ENCODE peak calls at places on chromosomes 6 and 20, in six cellular contexts. W is endodermal cell, M is GM23248, O is tibial artery, H is HCT116, P is iPS DF 6.9. Z is an unnamed sample.

GRCh38 chr6:34513628-34514027 is 42.5 kb downstream of the SPDEF start:
- DNase-seq in O (no peak), H (no peak), P (no peak), W (peak; percentile 85), M (no peak), Z (no peak)

GRCh38 chr6:132007474-132008190 is 56.5 kb upstream of the CCN2 start:
- DNase-seq in W (no peak), P (no peak), M (peak; percentile 84), H (no peak), O (no peak), Z (peak; percentile 32)

GRCh38 chr20:50193169-50193850 is 2.7 kb downstream of the CEBPB start:
- DNase-seq in M (peak; percentile 79), P (no peak), O (no peak), W (peak; percentile 69), H (no peak), Z (peak; percentile 73)

GRCh38 chr20:38725959-38726848 is 1.9 kb downstream of the SLC32A1 start:
- DNase-seq in H (no peak), O (no peak), P (no peak), W (peak; percentile 97), M (no peak), Z (peak; percentile 66)

GRCh38 chr20:50399003-50399916 is 110.9 kb upstream of the PTPN1 start:
- DNase-seq in M (peak; percentile 79), P (no peak), W (no peak), H (no peak), O (peak; percentile 88), Z (peak; percentile 22)

GRCh38 chr20:4905612-4906011 is 95.7 kb downstream of the SLC23A2 start:
- DNase-seq in W (no peak), O (no peak), H (no peak), M (no peak), P (no peak), Z (no peak)

GRCh38 chr6:85483861-85484260 is 34.0 kb downstream of the NT5E start:
- DNase-seq in H (no peak), M (no peak), O (no peak), W (peak; percentile 10), P (no peak), Z (no peak)

GRCh38 chr6:85751374-85752055 is 108.8 kb upstream of the SYNCRIP start:
- DNase-seq in M (no peak), O (no peak), H (no peak), W (no peak), P (no peak), Z (no peak)

GRCh38 chr6:35419431-35419830 is 32.7 kb upstream of the FANCE start:
- DNase-seq in O (no peak), P (no peak), W (peak; percentile 54), M (peak; percentile 40), H (no peak), Z (no peak)

DNA sequence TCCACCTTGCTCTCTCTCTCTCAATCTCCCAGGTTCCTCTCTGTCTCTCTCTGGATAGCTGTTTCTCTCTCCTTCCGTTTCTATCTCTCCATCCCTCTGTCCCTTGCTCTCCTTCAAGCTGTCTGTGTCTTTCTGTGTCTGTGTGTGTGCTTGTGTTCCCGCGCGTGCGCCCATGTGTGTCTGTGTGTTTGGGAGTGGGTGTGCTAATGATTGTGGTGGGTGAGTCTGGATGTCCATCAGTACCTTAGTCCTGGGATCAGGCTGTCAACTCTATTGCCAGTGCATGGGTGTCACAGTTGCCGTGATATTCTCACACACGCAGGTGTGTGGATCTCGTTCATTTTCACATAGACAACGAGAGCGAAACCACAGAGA is 1380.6 kb upstream of the DEFB115 start:
- DNase-seq in H (no peak), M (no peak), W (peak; percentile 40), O (no peak), P (no peak), Z (no peak)
- H3K9me3 ChIP-seq in H (peaks cover 7% of the 10 kb centered on the region), M (no peaks in the 10 kb centered on the region), W (peaks cover 58% of the 10 kb centered on the region), O (peaks cover 66% of the 10 kb centered on the region), P (peaks cover 15% of the 10 kb centered on the region), Z (no peaks in the 10 kb centered on the region)

GRCh38 chr6:29847871-29848630 is 20.4 kb downstream of the HLA-G start:
- DNase-seq in M (peak; percentile 71), H (peak; percentile 63), P (peak; percentile 82), W (peak; percentile 96), O (peak; percentile 69), Z (peak; percentile 46)

GRCh38 chr6:29858006-29858405 is 30.4 kb downstream of the HLA-G start:
- DNase-seq in P (no peak), M (no peak), H (no peak), W (no peak), O (no peak), Z (no peak)

GRCh38 chr6:29851190-29851589 is 23.6 kb downstream of the HLA-G start:
- DNase-seq in O (no peak), P (no peak), W (no peak), M (no peak), H (no peak), Z (no peak)

GRCh38 chr6:29850011-29850553 is 22.5 kb downstream of the HLA-G start:
- DNase-seq in P (no peak), O (peak; percentile 30), H (no peak), W (no peak), M (peak; percentile 42), Z (peak; percentile 6)

GRCh38 chr6:29853245-29853644 is 25.6 kb downstream of the HLA-G start:
- DNase-seq in W (no peak), M (no peak), H (no peak), P (no peak), O (no peak), Z (no peak)
- H3K9me3 ChIP-seq in W (no peaks in the 10 kb centered on the region), M (no peaks in the 10 kb centered on the region), H (no peaks in the 10 kb centered on the region), P (no peaks in the 10 kb centered on the region), O (no peaks in the 10 kb centered on the region), Z (no peaks in the 10 kb centered on the region)

DNA sequence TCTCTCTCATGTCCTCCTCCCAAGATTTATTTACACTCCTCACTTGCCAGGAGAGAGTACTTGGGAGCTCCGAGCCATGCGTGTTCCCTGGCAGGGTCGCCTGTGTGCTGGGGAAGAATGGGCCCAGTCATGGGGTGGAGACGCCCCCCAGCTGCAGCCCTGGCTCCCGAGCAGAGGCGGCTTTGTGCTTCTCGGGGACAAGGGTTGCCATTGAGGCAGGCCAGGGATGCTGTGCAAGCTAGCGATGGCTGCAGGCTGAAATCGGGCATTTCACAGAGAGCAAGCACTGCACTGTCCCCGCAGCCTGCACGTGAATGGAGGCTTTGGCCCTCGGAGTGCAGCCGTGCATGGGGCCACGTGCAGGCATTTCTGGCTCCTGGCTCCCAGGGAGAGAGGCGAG is 23.8 kb downstream of the PHACTR3 start:
- DNase-seq in H (no peak), O (no peak), W (no peak), M (no peak), P (no peak), Z (no peak)
- H3K9me3 ChIP-seq in H (no peaks in the 10 kb centered on the region), O (no peaks in the 10 kb centered on the region), W (peaks cover 18% of the 10 kb centered on the region), M (no peaks in the 10 kb centered on the region), P (peaks cover 36% of the 10 kb centered on the region), Z (no peaks in the 10 kb centered on the region)

DNA sequence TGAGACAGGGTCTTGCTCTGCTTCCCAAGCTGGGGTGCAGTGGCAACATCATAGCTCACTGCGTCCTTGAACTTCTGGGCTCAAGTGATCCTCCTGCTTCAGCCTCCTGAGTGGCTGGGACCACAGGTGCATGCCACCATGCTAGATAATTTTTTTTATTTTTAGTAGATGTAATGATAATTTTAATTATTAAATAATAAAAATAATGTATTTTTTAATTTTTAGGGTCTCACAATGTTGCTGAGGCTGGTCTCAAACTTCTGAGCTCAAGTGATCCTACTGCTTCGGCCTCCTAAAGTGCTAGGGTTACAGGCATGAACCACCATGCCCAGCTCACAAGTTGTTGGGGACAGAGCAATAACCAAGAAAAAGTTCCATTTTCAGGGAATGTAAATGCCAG is 138.0 kb upstream of the RALGAPA2 start:
- DNase-seq in O (no peak), P (no peak), M (no peak), W (no peak), H (no peak), Z (no peak)
- H3K9me3 ChIP-seq in O (no peaks in the 10 kb centered on the region), P (no peaks in the 10 kb centered on the region), M (no peaks in the 10 kb centered on the region), W (no peaks in the 10 kb centered on the region), H (no peaks in the 10 kb centered on the region), Z (no peaks in the 10 kb centered on the region)

GRCh38 chr20:17863577-17864292 is 104.9 kb downstream of the SNX5 start:
- DNase-seq in H (no peak), W (no peak), O (no peak), M (peak; percentile 17), P (no peak), Z (no peak)
- H3K9me3 ChIP-seq in H (no peaks in the 10 kb centered on the region), W (no peaks in the 10 kb centered on the region), O (no peaks in the 10 kb centered on the region), M (no peaks in the 10 kb centered on the region), P (no peaks in the 10 kb centered on the region), Z (no peaks in the 10 kb centered on the region)

GRCh38 chr20:41599699-41600104 is 18.5 kb downstream of the CHD6 start:
- DNase-seq in W (no peak), H (no peak), P (no peak), M (no peak), O (no peak), Z (no peak)
- H3K9me3 ChIP-seq in W (peaks cover 78% of the 10 kb centered on the region), H (peaks cover 15% of the 10 kb centered on the region), P (peaks cover 2% of the 10 kb centered on the region), M (no peaks in the 10 kb centered on the region), O (peaks cover 7% of the 10 kb centered on the region), Z (peaks cover 44% of the 10 kb centered on the region)